ENCODE peak calls at places on chromosomes 11 and 22, in five cellular contexts. U is heart right ventricle, B is Calu3, L is T-helper 2 cell, R is skeletal muscle cell. C is an unnamed sample.

GRCh38 chr11:19392321-19392720 is 151.6 kb upstream of the E2F8 start:
- DNase-seq in U (no peak), B (no peak), L (no peak), R (no peak), C (no peak)

GRCh38 chr11:29449280-29450074 is 567.4 kb downstream of the KCNA4 start:
- DNase-seq in U (no peak), B (no peak), L (no peak), R (no peak), C (no peak)

GRCh38 chr22:39242809-39243442 is 1.9 kb downstream of the PDGFB start:
- DNase-seq in U (no peak), B (peak), L (peak), R (no peak), C (no peak)

GRCh38 chr11:7630002-7630401 is 43.3 kb downstream of the CYB5R2 start:
- DNase-seq in U (no peak), B (no peak), L (no peak), R (no peak), C (no peak)

GRCh38 chr11:87405843-87406242 is 368.1 kb downstream of the TMEM135 start:
- DNase-seq in U (no peak), B (no peak), L (no peak), R (peak), C (no peak)

GRCh38 chr11:686451-687243 is 8.4 kb downstream of the DEAF1 start:
- DNase-seq in U (no peak), B (no peak), L (no peak), R (no peak), C (no peak)

GRCh38 chr11:9214765-9215164 is 50.4 kb downstream of the DENND5A start:
- DNase-seq in U (no peak), B (peak), L (no peak), R (no peak), C (no peak)

GRCh38 chr11:66226111-66226510 is 42.3 kb upstream of the RAB1B start:
- DNase-seq in U (no peak), B (no peak), L (no peak), R (no peak), C (no peak)

GRCh38 chr11:46543564-46543963 is 50.3 kb downstream of the AMBRA1 start:
- DNase-seq in U (no peak), B (no peak), L (no peak), R (no peak), C (no peak)

GRCh38 chr11:32386770-32387377 is 48.5 kb downstream of the WT1 start:
- DNase-seq in U (no peak), B (no peak), L (no peak), R (no peak), C (no peak)

GRCh38 chr11:129639300-129639699 is 176.3 kb upstream of the TMEM45B start:
- DNase-seq in U (no peak), B (peak), L (no peak), R (peak), C (no peak)

GRCh38 chr11:6566704-6567370 is 36.6 kb downstream of the RRP8 start:
- DNase-seq in U (no peak), B (no peak), L (no peak), R (no peak), C (no peak)